ENCODE peak calls at places on chromosomes 6 and 20, in five cellular contexts. Q is CD8-positive, alpha-beta T cell; W is AG10803; R is sigmoid colon; M is tibial nerve. Z is an unnamed sample.

GRCh38 chr6:88780714-88781389 is 182.6 kb downstream of the RNGTT start:
- DNase-seq in Q (peak; percentile 64), W (peak; percentile 70), R (peak; percentile 65), M (no peak), Z (no peak)

GRCh38 chr6:71489736-71490135 is 201.1 kb downstream of the OGFRL1 start:
- DNase-seq in Q (no peak), W (peak; percentile 94), R (no peak), M (no peak), Z (no peak)

GRCh38 chr6:4446982-4447381 is 311.6 kb upstream of the ECI2 start:
- DNase-seq in Q (no peak), W (peak; percentile 67), R (no peak), M (no peak), Z (no peak)

GRCh38 chr20:24296477-24297380 is 172.7 kb upstream of the SYNDIG1 start:
- DNase-seq in Q (no peak), W (no peak), R (no peak), M (no peak), Z (no peak)

GRCh38 chr6:85997206-85997605 is 354.5 kb upstream of the SYNCRIP start:
- DNase-seq in Q (no peak), W (no peak), R (no peak), M (no peak), Z (no peak)

GRCh38 chr6:91149246-91149645 is 562.4 kb upstream of the MAP3K7 start:
- DNase-seq in Q (no peak), W (no peak), R (no peak), M (no peak), Z (no peak)

GRCh38 chr6:125952764-125953501 is 3.6 kb upstream of the HINT3 start:
- DNase-seq in Q (no peak), W (peak; percentile 30), R (no peak), M (no peak), Z (peak; percentile 68)

GRCh38 chr6:626236-626635 is 30.7 kb downstream of the HUS1B start:
- DNase-seq in Q (no peak), W (no peak), R (no peak), M (no peak), Z (no peak)

GRCh38 chr20:2101057-2101934 is at the start of gene STK35:
- DNase-seq in Q (no peak), W (no peak), R (peak; percentile 92), M (no peak), Z (no peak)

GRCh38 chr6:139732451-139732850 is 358.0 kb upstream of the CITED2 start:
- DNase-seq in Q (no peak), W (peak; percentile 79), R (peak; percentile 73), M (no peak), Z (no peak)

GRCh38 chr20:33810885-33811762 is at the start of gene CHMP4B:
- DNase-seq in Q (peak; percentile 99), W (peak; percentile 98), R (peak; percentile 100), M (peak; percentile 99), Z (peak; percentile 100)

GRCh38 chr20:10369723-10370090 is 64.3 kb downstream of the MKKS start:
- DNase-seq in Q (no peak), W (no peak), R (no peak), M (no peak), Z (no peak)

GRCh38 chr20:58706150-58706892 is 13.7 kb downstream of the NPEPL1 start:
- DNase-seq in Q (peak; percentile 40), W (no peak), R (peak; percentile 54), M (peak; percentile 7), Z (no peak)

DNA sequence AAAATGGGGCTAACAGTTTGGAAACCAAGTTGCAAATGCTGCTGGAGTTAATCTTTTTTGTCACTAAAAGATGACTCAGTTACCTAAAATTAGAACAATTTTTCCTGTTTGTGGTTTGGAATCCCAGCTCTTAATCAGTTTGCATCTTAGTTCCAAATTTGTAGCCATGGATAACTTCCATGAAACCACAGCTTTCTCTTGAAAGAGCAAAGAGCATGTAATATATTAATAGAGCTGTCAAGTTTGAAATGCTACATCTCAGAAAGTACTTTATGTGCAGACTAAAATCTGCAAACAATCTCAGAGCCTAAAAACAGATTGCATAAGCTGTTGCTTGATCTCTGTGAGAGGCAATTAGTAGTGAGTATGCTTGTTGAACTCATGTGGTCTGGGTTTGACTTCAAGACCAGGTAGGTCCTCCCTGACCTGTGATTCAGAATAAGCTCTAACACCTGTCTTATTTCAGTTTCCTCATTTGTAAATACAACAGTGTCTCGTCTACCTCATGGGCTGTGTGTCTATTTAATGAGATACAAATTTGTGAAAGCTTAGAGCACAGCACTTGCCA is 23.5 kb downstream of the DHX35 start:
- DNase-seq in Q (no peak), W (peak; percentile 95), R (no peak), M (no peak), Z (no peak)
- H3K4me3 ChIP-seq in Q (no peak overlapping the region), W (no peak overlapping the region), R (peak overlapping the region; percentile 1), M (no peak overlapping the region), Z (no peak overlapping the region)

GRCh38 chr6:6712979-6713514 is 124.5 kb downstream of the LY86 start:
- DNase-seq in Q (peak; percentile 52), W (peak; percentile 44), R (no peak), M (no peak), Z (no peak)

GRCh38 chr6:6715465-6715864 is 126.9 kb downstream of the LY86 start:
- DNase-seq in Q (no peak), W (no peak), R (no peak), M (no peak), Z (no peak)

GRCh38 chr6:6712258-6712978 is 123.9 kb downstream of the LY86 start:
- DNase-seq in Q (no peak), W (peak; percentile 97), R (no peak), M (peak; percentile 18), Z (peak; percentile 72)

GRCh38 chr6:6714498-6715360 is 126.2 kb downstream of the LY86 start:
- DNase-seq in Q (no peak), W (peak; percentile 56), R (peak; percentile 54), M (no peak), Z (no peak)

GRCh38 chr6:6713660-6714446 is 125.3 kb downstream of the LY86 start:
- DNase-seq in Q (no peak), W (peak; percentile 86), R (peak; percentile 84), M (peak; percentile 26), Z (no peak)
- H3K4me3 ChIP-seq in Q (no peak overlapping the region), W (no peak overlapping the region), R (no peak overlapping the region), M (no peak overlapping the region), Z (no peak overlapping the region)

GRCh38 chr20:20317195-20318113 is 50.5 kb upstream of the INSM1 start:
- DNase-seq in Q (no peak), W (no peak), R (no peak), M (no peak), Z (no peak)
- H3K4me3 ChIP-seq in Q (no peak overlapping the region), W (no peak overlapping the region), R (no peak overlapping the region), M (no peak overlapping the region), Z (no peak overlapping the region)

GRCh38 chr6:15880262-15880973 is 217.6 kb upstream of the DTNBP1 start:
- DNase-seq in Q (no peak), W (no peak), R (no peak), M (no peak), Z (no peak)
- H3K4me3 ChIP-seq in Q (no peak overlapping the region), W (no peak overlapping the region), R (no peak overlapping the region), M (no peak overlapping the region), Z (no peak overlapping the region)